ENCODE peak calls at places on chromosomes 11 and 22, in seven cellular contexts. J, U, P, I, K, M and A are unnamed samples.

GRCh38 chr11:88507771-88508557 is 170.4 kb upstream of the CTSC start:
- DNase-seq in J (no peak), U (no peak), P (no peak), I (no peak), K (no peak), M (no peak), A (no peak)

GRCh38 chr11:78676026-78676557 is 101.4 kb upstream of the NARS2 start:
- DNase-seq in J (peak), U (no peak), P (no peak), I (no peak), K (no peak), M (no peak), A (no peak)

GRCh38 chr11:14112721-14113120 is 150.2 kb downstream of the SPON1 start:
- DNase-seq in J (no peak), U (no peak), P (no peak), I (no peak), K (no peak), M (no peak), A (no peak)

GRCh38 chr11:35997908-35998307 is 54.0 kb downstream of the LDLRAD3 start:
- DNase-seq in J (no peak), U (no peak), P (no peak), I (no peak), K (no peak), M (no peak), A (no peak)

GRCh38 chr11:120181446-120181992 is 29.3 kb upstream of the OAF start:
- DNase-seq in J (peak), U (no peak), P (no peak), I (no peak), K (no peak), M (no peak), A (peak)

GRCh38 chr11:70580036-70580805 is 181.9 kb downstream of the CTTN start:
- DNase-seq in J (no peak), U (no peak), P (no peak), I (no peak), K (no peak), M (no peak), A (no peak)

GRCh38 chr11:69826773-69827172 is 7.6 kb upstream of the FGF3 start:
- DNase-seq in J (no peak), U (no peak), P (no peak), I (no peak), K (no peak), M (no peak), A (no peak)

GRCh38 chr11:134517115-134517514 is 105.1 kb upstream of the B3GAT1 start:
- DNase-seq in J (no peak), U (no peak), P (no peak), I (no peak), K (no peak), M (no peak), A (no peak)

GRCh38 chr11:44730775-44731174 is 4.0 kb downstream of the TSPAN18 start:
- DNase-seq in J (no peak), U (no peak), P (no peak), I (no peak), K (no peak), M (no peak), A (no peak)

GRCh38 chr11:72669527-72669926 is 4.7 kb downstream of the PDE2A start:
- DNase-seq in J (no peak), U (no peak), P (no peak), I (no peak), K (no peak), M (no peak), A (no peak)

GRCh38 chr11:7637447-7638157 is 35.7 kb downstream of the CYB5R2 start:
- DNase-seq in J (peak), U (peak), P (peak), I (peak), K (peak), M (peak), A (no peak)

GRCh38 chr11:46293616-46294015 is 16.2 kb downstream of the CREB3L1 start:
- DNase-seq in J (no peak), U (no peak), P (peak), I (peak), K (no peak), M (no peak), A (no peak)

GRCh38 chr22:44341431-44342346 is 28.9 kb upstream of the SHISAL1 start:
- DNase-seq in J (no peak), U (no peak), P (no peak), I (no peak), K (no peak), M (no peak), A (no peak)

GRCh38 chr11:11436715-11437313 is 83.8 kb upstream of the CSNK2A3 start:
- DNase-seq in J (no peak), U (no peak), P (no peak), I (no peak), K (no peak), M (no peak), A (no peak)

GRCh38 chr11:1573077-1573846 is 1.2 kb upstream of the DUSP8 start:
- DNase-seq in J (no peak), U (no peak), P (no peak), I (peak), K (no peak), M (no peak), A (no peak)

GRCh38 chr11:1870721-1871466 is 18.0 kb downstream of the LSP1 start:
- DNase-seq in J (no peak), U (no peak), P (no peak), I (no peak), K (no peak), M (no peak), A (no peak)

GRCh38 chr22:45531944-45532631 is 29.4 kb downstream of the FBLN1 start:
- DNase-seq in J (no peak), U (peak), P (no peak), I (peak), K (peak), M (no peak), A (no peak)

GRCh38 chr22:23112472-23113012 is 29.2 kb downstream of the RSPH14 start:
- DNase-seq in J (no peak), U (no peak), P (no peak), I (no peak), K (no peak), M (no peak), A (no peak)

GRCh38 chr11:3154001-3154599 is 11.0 kb downstream of the OSBPL5 start:
- DNase-seq in J (no peak), U (no peak), P (no peak), I (no peak), K (no peak), M (no peak), A (no peak)

GRCh38 chr11:78039391-78039918 is 16.4 kb upstream of the KCTD14 start:
- DNase-seq in J (no peak), U (no peak), P (no peak), I (peak), K (no peak), M (no peak), A (no peak)

GRCh38 chr11:69373251-69373635 is 79.3 kb downstream of the MYEOV start:
- DNase-seq in J (peak), U (no peak), P (no peak), I (no peak), K (no peak), M (no peak), A (no peak)

GRCh38 chr11:76209956-76210885 is 3.9 kb upstream of the WNT11 start:
- DNase-seq in J (peak), U (peak), P (peak), I (peak), K (peak), M (peak), A (no peak)

GRCh38 chr11:76209671-76209955 is 3.3 kb upstream of the WNT11 start:
- DNase-seq in J (no peak), U (no peak), P (no peak), I (no peak), K (no peak), M (no peak), A (no peak)

GRCh38 chr11:76207642-76208378 is 1.5 kb upstream of the WNT11 start:
- DNase-seq in J (peak), U (peak), P (peak), I (peak), K (peak), M (peak), A (peak)

GRCh38 chr11:76208438-76208828 is 2.1 kb upstream of the WNT11 start:
- DNase-seq in J (no peak), U (no peak), P (no peak), I (no peak), K (no peak), M (no peak), A (no peak)

DNA sequence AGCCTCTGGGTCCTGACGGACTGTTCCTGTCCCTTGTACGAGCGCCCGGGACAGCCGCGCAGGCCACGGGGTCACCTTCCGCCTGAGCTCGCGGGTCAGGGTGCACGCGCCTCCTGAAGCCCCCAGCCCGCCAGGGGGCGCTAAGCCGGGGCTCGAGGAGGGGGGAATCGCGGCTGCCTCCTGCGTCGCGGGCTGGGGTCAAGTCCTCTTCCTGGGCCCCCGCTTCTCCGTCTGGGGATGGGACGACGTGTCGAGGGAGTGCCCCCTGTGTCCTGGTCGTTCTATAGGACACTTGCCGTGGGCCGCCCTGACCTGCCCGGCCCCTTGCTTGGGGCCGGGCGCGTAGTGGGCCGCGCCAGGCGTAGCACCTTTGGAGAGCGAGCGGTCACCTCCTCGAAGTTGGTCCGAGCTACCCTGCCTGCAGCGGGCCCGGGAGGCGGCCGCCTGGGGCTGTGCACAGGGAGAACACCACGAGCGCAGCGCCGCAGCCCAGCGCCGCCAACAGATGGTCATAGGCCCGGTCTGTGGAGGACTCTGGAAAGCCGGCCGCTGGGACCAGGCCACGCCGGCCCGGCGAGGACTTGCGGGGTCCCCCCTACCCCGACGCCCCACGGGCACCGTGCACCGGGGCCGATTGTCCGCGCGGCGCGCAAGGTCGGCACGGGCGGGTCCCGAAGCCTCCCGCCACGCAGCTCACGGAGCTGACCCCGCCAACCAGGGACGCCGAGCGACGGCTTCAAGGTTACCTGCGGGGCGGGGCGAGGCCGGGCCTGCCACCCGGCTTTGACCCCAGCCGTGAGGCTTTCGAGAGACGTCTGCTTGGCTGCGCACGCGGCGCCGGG is 2.7 kb upstream of the WNT11 start:
- DNase-seq in J (peak), U (peak), P (peak), I (peak), K (peak), M (peak), A (peak)
- TF ChIP-seq CTCF in J (no peak), U (peak), P (peak), I (peak), K (peak), M (peak), A (peak)

DNA sequence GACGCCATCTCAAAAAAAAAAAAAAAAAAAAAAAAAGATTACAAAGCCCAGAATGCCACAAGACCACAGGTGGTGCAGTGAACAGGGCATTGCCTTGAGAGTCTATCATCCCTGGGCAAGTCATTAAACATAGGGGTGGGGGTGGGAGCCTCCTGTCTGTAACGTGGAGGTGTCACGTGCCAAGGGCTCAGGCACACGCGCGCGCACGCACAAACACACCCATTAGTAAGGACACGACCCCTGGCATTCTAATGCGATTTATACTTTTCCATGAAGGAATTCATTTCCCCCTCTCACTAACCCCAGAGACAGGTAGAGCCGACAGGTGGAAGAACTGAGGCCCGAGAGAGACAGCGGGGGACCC is 5.8 kb upstream of the GCAT start:
- DNase-seq in J (no peak), U (no peak), P (no peak), I (no peak), K (no peak), M (no peak), A (no peak)
- TF ChIP-seq CTCF in J (no peak), U (no peak), P (no peak), I (no peak), K (no peak), M (no peak), A (no peak)

GRCh38 chr22:19466126-19466716 is 12.8 kb downstream of the UFD1 start:
- DNase-seq in J (no peak), U (no peak), P (no peak), I (no peak), K (no peak), M (no peak), A (no peak)

GRCh38 chr22:19463008-19463407 is 15.5 kb upstream of the C22orf39 start:
- DNase-seq in J (no peak), U (no peak), P (no peak), I (no peak), K (no peak), M (no peak), A (no peak)

GRCh38 chr22:19464975-19465374 is 14.0 kb downstream of the UFD1 start:
- DNase-seq in J (no peak), U (no peak), P (no peak), I (no peak), K (no peak), M (no peak), A (no peak)

GRCh38 chr22:19463491-19464469 is 15.2 kb downstream of the UFD1 start:
- DNase-seq in J (no peak), U (no peak), P (peak), I (no peak), K (no peak), M (peak), A (no peak)

DNA sequence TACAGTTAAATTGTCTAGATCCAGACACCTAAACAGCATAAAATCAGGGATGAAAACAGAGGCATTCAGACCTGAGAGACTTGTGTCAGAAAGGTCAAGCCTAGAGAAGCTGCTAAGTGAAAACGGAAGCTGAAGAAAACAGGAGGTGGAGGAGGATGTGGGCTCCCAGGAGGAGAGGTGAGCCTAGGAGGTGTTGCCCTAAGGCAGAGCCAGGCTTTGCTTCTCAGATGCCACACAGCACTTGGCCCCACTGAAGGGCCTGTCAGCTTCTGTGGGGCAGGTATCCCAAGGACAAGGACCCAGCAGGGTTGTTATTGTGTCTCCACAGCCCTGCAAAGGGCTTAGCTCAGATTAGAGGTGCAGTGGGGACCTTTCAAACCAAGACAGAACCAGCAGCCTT is 14.4 kb downstream of the UFD1 start:
- DNase-seq in J (no peak), U (no peak), P (no peak), I (no peak), K (no peak), M (no peak), A (no peak)
- TF ChIP-seq CTCF in J (no peak), U (no peak), P (no peak), I (no peak), K (no peak), M (no peak), A (no peak)

GRCh38 chr11:75526192-75526541 is 426 bp upstream of the GDPD5 start:
- DNase-seq in J (no peak), U (no peak), P (no peak), I (no peak), K (no peak), M (no peak), A (no peak)
- TF ChIP-seq CTCF in J (no peak), U (no peak), P (no peak), I (no peak), K (no peak), M (no peak), A (no peak)

GRCh38 chr11:62242021-62242420 is at the start of gene SCGB1D2:
- DNase-seq in J (no peak), U (peak), P (no peak), I (peak), K (peak), M (no peak), A (no peak)

GRCh38 chr11:62241095-62241494 is 944 bp upstream of the SCGB1D2 start:
- DNase-seq in J (no peak), U (no peak), P (no peak), I (no peak), K (no peak), M (no peak), A (no peak)

GRCh38 chr11:62245271-62245753 is 3.3 kb downstream of the SCGB1D2 start:
- DNase-seq in J (peak), U (peak), P (peak), I (peak), K (peak), M (no peak), A (no peak)
- TF ChIP-seq CTCF in J (no peak), U (peak), P (peak), I (no peak), K (no peak), M (peak), A (peak)

GRCh38 chr22:19114984-19115552 is 7.1 kb downstream of the DGCR2 start:
- DNase-seq in J (no peak), U (no peak), P (no peak), I (no peak), K (no peak), M (no peak), A (no peak)

GRCh38 chr22:19118601-19118880 is 3.7 kb downstream of the DGCR2 start:
- DNase-seq in J (no peak), U (no peak), P (no peak), I (no peak), K (no peak), M (no peak), A (no peak)

GRCh38 chr22:19113429-19113828 is 8.8 kb downstream of the DGCR2 start:
- DNase-seq in J (no peak), U (no peak), P (no peak), I (no peak), K (no peak), M (no peak), A (no peak)

GRCh38 chr22:19117111-19117512 is 5.1 kb downstream of the DGCR2 start:
- DNase-seq in J (no peak), U (no peak), P (no peak), I (no peak), K (no peak), M (no peak), A (no peak)

GRCh38 chr22:19115628-19116027 is 6.6 kb downstream of the DGCR2 start:
- DNase-seq in J (no peak), U (no peak), P (no peak), I (peak), K (no peak), M (no peak), A (no peak)
- TF ChIP-seq CTCF in J (no peak), U (peak), P (peak), I (peak), K (no peak), M (peak), A (no peak)

DNA sequence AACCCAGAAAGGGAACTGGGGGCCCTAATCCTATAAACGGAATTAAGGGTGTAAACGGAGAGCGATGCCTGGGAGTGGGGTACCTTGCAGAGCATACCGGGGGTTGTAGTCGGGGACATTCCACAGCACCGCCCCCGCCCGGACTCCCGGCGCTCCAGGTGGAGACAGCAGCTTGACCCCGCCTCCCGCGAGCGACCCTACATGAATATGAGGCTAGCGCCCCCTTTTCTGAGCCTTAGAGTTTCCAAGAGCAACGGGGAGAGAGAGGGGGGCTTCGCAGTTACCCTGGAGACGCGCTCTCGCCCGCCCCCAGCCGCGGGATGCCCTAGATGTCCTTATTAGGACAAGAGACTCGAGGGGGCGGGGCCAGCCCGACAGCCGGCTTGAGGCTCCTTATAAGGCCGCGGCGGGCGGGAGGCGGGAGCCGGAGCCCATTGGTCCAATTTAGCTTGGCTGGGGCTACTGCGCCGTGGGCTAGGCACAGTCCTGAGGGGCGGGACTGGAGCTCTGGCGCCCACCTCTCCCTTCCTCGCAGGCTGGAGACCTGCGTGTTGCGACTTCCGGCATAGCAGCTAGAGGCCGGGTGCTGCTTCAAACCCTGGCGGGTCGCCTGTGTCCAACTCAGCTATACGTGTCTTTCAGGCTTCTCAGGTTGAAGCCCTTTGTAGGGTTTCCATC is 960 bp upstream of the MUS81 start:
- DNase-seq in J (peak), U (peak), P (peak), I (peak), K (peak), M (peak), A (peak)
- TF ChIP-seq CTCF in J (no peak), U (no peak), P (peak), I (no peak), K (no peak), M (no peak), A (peak)

GRCh38 chr22:49515486-49515885 is 312.2 kb downstream of the BRD1 start:
- DNase-seq in J (peak), U (no peak), P (no peak), I (no peak), K (no peak), M (no peak), A (no peak)
- TF ChIP-seq CTCF in J (no peak), U (no peak), P (no peak), I (no peak), K (no peak), M (no peak), A (peak)

GRCh38 chr22:50274311-50274710 is 4.1 kb upstream of the MAPK11 start:
- DNase-seq in J (no peak), U (no peak), P (peak), I (peak), K (peak), M (no peak), A (no peak)
- TF ChIP-seq CTCF in J (no peak), U (peak), P (peak), I (peak), K (peak), M (peak), A (peak)